ENCODE peak calls at places on chromosomes 13 and 19, in seven cellular contexts. K is activated CD4-positive, CD25-positive, alpha-beta regulatory T cell; Z is SK-MEL-5; S is GM12892; A is A549; U is HS-5; E is cardiac fibroblast. W is an unnamed sample.

GRCh38 chr13:100875392-100876043 is 200.9 kb upstream of the TMTC4 start:
- DNase-seq in K (no peak), Z (no peak), S (no peak), A (no peak), U (peak), E (peak), W (no peak)

GRCh38 chr13:71274923-71275593 is 591.9 kb downstream of the DACH1 start:
- DNase-seq in K (no peak), Z (no peak), S (no peak), A (no peak), U (no peak), E (no peak), W (no peak)

GRCh38 chr19:42352216-42352892 is 26.9 kb downstream of the MEGF8 start:
- DNase-seq in K (no peak), Z (no peak), S (no peak), A (peak), U (no peak), E (peak), W (no peak)

GRCh38 chr13:27978301-27978968 is 9.3 kb upstream of the CDX2 start:
- DNase-seq in K (no peak), Z (no peak), S (no peak), A (no peak), U (no peak), E (no peak), W (no peak)

GRCh38 chr13:84192125-84192524 is 309.9 kb upstream of the SLITRK1 start:
- DNase-seq in K (no peak), Z (no peak), S (no peak), A (no peak), U (peak), E (peak), W (no peak)

GRCh38 chr13:30818323-30818960 is 83.1 kb downstream of the ALOX5AP start:
- DNase-seq in K (no peak), Z (no peak), S (no peak), A (no peak), U (no peak), E (peak), W (no peak)

GRCh38 chr19:4870025-4870700 is 2.7 kb upstream of the PLIN3 start:
- DNase-seq in K (no peak), Z (peak), S (no peak), A (peak), U (peak), E (peak), W (peak)

GRCh38 chr19:29964171-29964570 is 22.1 kb downstream of the URI1 start:
- DNase-seq in K (no peak), Z (no peak), S (no peak), A (no peak), U (no peak), E (peak), W (no peak)

GRCh38 chr13:98459171-98459681 is 117.7 kb downstream of the STK24 start:
- DNase-seq in K (no peak), Z (no peak), S (no peak), A (no peak), U (no peak), E (no peak), W (no peak)

GRCh38 chr13:109301711-109302110 is 484.7 kb downstream of the IRS2 start:
- DNase-seq in K (no peak), Z (no peak), S (no peak), A (no peak), U (no peak), E (no peak), W (no peak)

GRCh38 chr13:23656637-23657036 is 86.4 kb downstream of the TNFRSF19 start:
- DNase-seq in K (no peak), Z (no peak), S (no peak), A (no peak), U (no peak), E (peak), W (no peak)

GRCh38 chr13:27374126-27374613 is 50.2 kb upstream of the GTF3A start:
- DNase-seq in K (no peak), Z (no peak), S (no peak), A (no peak), U (no peak), E (no peak), W (no peak)

GRCh38 chr19:55927991-55928390 is 4.1 kb downstream of the NLRP13 start:
- DNase-seq in K (no peak), Z (no peak), S (no peak), A (no peak), U (no peak), E (no peak), W (no peak)

GRCh38 chr13:47372742-47373141 is 475.9 kb upstream of the HTR2A start:
- DNase-seq in K (no peak), Z (no peak), S (no peak), A (no peak), U (no peak), E (no peak), W (no peak)

GRCh38 chr19:47631681-47632446 is 22.9 kb downstream of the BICRA start:
- DNase-seq in K (no peak), Z (no peak), S (no peak), A (no peak), U (no peak), E (no peak), W (no peak)